ENCODE peak calls at places on chromosomes 3 and 15, in four cellular contexts. V is hepatocyte, W is RWPE1, E is astrocyte. D is an unnamed sample.

GRCh38 chr3:129315386-129315991 is 36.8 kb downstream of the HMCES start:
- DNase-seq in V (no peak), W (no peak), E (no peak), D (no peak)

GRCh38 chr3:43291546-43291945 is 5.2 kb downstream of the SNRK start:
- DNase-seq in V (no peak), W (no peak), E (peak; percentile 10), D (no peak)

GRCh38 chr3:50147861-50148260 is 7.3 kb upstream of the SEMA3F start:
- DNase-seq in V (peak; percentile 48), W (no peak), E (no peak), D (no peak)

GRCh38 chr15:92074646-92075045 is 221.1 kb downstream of the SLCO3A1 start:
- DNase-seq in V (no peak), W (no peak), E (peak; percentile 40), D (no peak)

GRCh38 chr15:80480171-80480811 is 76.1 kb downstream of the ARNT2 start:
- DNase-seq in V (no peak), W (no peak), E (peak; percentile 56), D (no peak)

GRCh38 chr3:156488771-156489170 is 66.1 kb downstream of the SSR3 start:
- DNase-seq in V (no peak), W (no peak), E (peak; percentile 89), D (no peak)

GRCh38 chr3:126319701-126320295 is 37.4 kb downstream of the KLF15 start:
- DNase-seq in V (no peak), W (no peak), E (no peak), D (no peak)

GRCh38 chr3:25663324-25664065 is 1.2 kb downstream of the TOP2B start:
- DNase-seq in V (peak; percentile 34), W (no peak), E (peak; percentile 12), D (no peak)

GRCh38 chr3:86923071-86923476 is 67.9 kb downstream of the VGLL3 start:
- DNase-seq in V (peak; percentile 12), W (peak; percentile 68), E (peak; percentile 80), D (no peak)

GRCh38 chr3:108090066-108090700 is 648 bp downstream of the CD47 start:
- DNase-seq in V (peak; percentile 28), W (peak; percentile 59), E (peak; percentile 39), D (peak; percentile 29)

GRCh38 chr15:66019377-66019776 is 150.1 kb downstream of the RAB11A start:
- DNase-seq in V (no peak), W (no peak), E (no peak), D (no peak)

GRCh38 chr3:132318451-132318850 is 1.2 kb downstream of the ACP3 start:
- DNase-seq in V (no peak), W (peak; percentile 30), E (peak; percentile 43), D (no peak)

GRCh38 chr3:170027691-170028102 is 10.1 kb upstream of the GPR160 start:
- DNase-seq in V (no peak), W (no peak), E (no peak), D (no peak)

GRCh38 chr3:124429129-124429815 is 301.0 kb upstream of the UMPS start:
- DNase-seq in V (peak; percentile 55), W (peak; percentile 82), E (peak; percentile 69), D (no peak)

GRCh38 chr3:23999012-23999641 is 54.0 kb downstream of the NR1D2 start:
- DNase-seq in V (peak; percentile 74), W (peak; percentile 17), E (no peak), D (no peak)

GRCh38 chr3:71805691-71806090 is 20.7 kb upstream of the PROK2 start:
- DNase-seq in V (no peak), W (no peak), E (no peak), D (no peak)

GRCh38 chr3:150393745-150394144 is 14.4 kb upstream of the TSC22D2 start:
- DNase-seq in V (no peak), W (no peak), E (no peak), D (no peak)

GRCh38 chr3:10505050-10505790 is at the start of gene ATP2B2:
- DNase-seq in V (peak; percentile 32), W (no peak), E (no peak), D (no peak)

DNA sequence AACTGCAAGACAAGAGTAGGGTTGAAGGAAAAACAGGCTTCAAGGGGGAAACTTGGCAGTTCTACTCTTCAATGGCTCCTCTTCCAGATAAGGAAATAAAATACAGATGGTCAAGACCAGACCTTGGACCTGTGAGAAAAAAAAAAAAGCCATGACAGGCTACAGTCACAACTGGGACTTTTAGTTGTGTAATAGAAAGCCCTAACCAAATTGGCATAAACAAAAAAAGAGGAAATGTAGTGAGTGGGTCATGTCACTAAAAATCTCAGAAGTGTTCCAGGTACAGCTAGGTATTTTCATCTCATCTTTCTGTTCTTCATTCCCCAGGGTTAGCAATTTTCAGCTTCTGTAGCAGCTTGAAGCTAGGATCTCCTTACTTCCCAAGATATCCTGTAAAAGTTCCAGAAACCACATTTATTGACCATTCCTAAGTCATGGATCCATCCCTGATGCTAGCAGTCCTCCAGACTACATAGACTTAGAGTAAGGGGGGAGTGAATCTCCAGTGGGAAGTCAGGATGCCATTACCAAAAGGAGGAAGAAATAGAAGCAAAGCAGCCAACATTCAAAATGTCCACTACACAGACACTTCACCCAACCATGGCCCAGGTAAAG is 61.0 kb upstream of the CSTA start:
- DNase-seq in V (no peak), W (no peak), E (no peak), D (no peak)
- H3K27ac ChIP-seq in V (no peak overlapping the region), W (no peak overlapping the region), E (no peak overlapping the region), D (no peak overlapping the region)

DNA sequence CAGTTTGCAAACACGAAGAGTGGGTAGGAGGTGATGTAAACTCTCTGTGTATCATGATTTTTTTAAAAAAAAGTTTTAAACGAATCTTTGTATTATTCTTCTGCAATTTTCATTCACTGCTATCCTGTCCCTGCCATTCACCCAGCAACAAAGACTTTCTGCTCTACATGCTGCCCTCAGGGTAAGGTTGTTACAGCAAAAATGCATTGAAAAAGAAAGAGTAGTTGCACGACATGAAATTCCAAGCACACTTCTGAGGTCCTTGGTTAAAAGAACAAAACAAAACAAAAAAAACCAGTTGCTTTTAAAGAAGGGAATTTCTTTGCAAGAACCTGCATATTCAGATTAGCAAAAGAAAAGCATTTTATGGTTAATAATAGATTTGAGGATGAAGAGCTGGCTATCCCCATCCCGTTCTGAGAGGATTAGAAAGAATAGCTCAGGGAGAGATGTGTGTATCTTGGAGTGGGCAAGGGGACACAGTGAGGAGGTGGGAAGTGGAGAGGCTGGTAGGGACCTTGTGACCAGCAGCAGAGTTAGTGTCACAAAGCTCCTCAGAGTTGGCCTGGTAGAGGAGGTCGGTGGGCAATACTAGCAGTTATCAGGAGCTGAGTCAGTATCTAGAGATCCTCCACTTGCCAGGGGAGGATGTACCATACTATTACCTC is 290.8 kb downstream of the NEK10 start:
- DNase-seq in V (no peak), W (no peak), E (no peak), D (no peak)
- H3K27ac ChIP-seq in V (no peak overlapping the region), W (no peak overlapping the region), E (no peak overlapping the region), D (no peak overlapping the region)

DNA sequence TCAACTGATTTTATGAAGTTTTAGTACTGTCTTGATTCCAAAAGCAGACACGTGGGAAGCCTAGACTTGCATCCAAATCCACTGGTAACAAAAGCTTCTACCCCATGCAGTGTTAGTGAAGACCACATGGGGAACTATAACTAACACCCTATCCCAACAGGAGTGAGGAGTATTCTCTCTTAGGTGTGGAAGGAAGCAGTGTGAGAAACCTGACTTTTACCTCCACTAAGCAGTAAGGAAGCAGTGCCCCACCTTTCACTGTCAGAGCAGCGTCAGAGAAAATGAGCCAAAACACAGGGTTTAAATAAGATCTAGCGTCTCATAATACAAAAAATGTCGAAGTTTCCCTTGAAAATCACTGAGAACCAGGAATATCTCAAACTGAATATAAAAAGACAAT is 60.5 kb downstream of the DLG1 start:
- DNase-seq in V (no peak), W (no peak), E (no peak), D (no peak)
- H3K27ac ChIP-seq in V (peak overlapping the region; percentile 5), W (no peak overlapping the region), E (no peak overlapping the region), D (no peak overlapping the region)

GRCh38 chr15:62120776-62121175 is 44.3 kb downstream of the C2CD4B start:
- DNase-seq in V (no peak), W (no peak), E (no peak), D (no peak)
- H3K27ac ChIP-seq in V (no peak overlapping the region), W (no peak overlapping the region), E (no peak overlapping the region), D (no peak overlapping the region)

GRCh38 chr15:40879609-40880008 is 5.6 kb upstream of the RHOV start:
- DNase-seq in V (no peak), W (no peak), E (no peak), D (no peak)
- H3K27ac ChIP-seq in V (no peak overlapping the region), W (peak overlapping the region; percentile 67), E (no peak overlapping the region), D (no peak overlapping the region)

DNA sequence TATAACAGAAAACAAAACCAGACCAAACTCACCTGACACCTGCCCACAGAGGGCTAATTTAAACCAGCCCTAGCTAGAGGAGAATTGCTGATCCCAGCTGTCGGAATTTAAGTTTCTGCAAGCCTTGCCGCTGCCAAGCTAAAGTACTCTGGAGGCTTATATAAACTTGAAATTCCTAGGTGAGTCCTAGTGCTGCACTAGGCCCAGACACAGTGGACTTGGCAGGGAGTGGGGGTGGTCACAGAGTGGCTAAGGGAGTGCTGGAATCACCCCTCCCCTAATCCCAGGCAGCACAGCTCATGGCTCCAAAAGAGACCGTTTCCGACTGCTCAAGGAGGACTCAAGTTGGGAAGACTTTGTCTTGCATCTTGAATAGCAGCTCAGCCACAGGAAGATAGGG is 17.6 kb downstream of the TMCO5A start:
- DNase-seq in V (no peak), W (no peak), E (no peak), D (no peak)
- H3K27ac ChIP-seq in V (no peak overlapping the region), W (no peak overlapping the region), E (no peak overlapping the region), D (no peak overlapping the region)

DNA sequence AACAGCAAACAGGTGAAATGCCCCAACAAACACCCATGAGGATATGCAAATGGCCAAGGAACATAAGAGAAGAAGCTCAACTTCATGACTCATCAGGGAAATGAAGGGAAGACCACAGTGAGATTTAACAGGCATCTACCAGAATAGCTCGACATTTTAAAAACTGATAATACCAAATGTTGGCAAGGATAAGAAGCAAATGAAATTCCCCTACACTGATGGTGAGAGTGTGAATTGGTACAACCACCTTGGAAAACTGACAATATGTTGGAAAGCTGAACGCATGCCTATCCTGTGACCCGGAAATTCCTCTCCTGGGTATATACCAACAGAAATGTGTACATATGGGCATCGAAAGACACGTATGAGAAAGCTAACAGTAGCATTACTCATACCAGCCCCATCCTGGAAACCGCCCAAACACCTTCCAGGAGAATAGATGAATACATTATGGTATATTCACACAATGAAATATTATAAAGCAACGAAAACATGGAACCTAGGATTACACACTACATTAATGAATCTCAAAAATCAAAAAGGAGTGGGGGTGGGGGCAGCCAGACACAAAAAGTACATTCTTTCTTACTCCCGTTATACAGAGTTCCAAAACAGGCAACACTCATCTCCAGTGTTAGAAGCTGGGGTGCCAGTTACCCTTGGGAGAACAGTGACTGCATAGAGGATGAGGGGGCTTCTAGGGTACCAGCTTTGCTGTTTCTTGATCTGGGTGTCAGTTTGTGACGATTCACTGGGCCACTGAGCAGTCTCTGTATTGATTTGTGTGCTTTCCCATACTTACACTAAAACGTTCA is 16.9 kb downstream of the RFTN1 start:
- DNase-seq in V (no peak), W (peak; percentile 5), E (no peak), D (no peak)
- H3K27ac ChIP-seq in V (no peak overlapping the region), W (no peak overlapping the region), E (no peak overlapping the region), D (no peak overlapping the region)

D was measured in effector memory CD4-positive, alpha-beta T cell.